ENCODE peak calls at places on chromosomes 4 and X, in seven cellular contexts. One of them, this sample, is unnamed.

GRCh38 chrX:134174859-134175258 is 62.1 kb upstream of the CCDC160 start:
- DNase-seq in fibroblast of mammary gland: no peak
- DNase-seq in tibial artery: no peak
- DNase-seq in spleen: no peak
- DNase-seq in SHP77: no peak
- DNase-seq in stimulated activated CD8-positive, alpha-beta memory T cell treated with anti-CD3 and anti-CD28 coated beads, Interleukin-4, amount 100 ng/mL, for 24 hours: no peak
- DNase-seq in stimulated activated CD4-positive, alpha-beta T cell treated with anti-CD3 and anti-CD28 coated beads, Interleukin-15, amount 100 ng/mL, for 1 hour: no peak
- DNase-seq in this sample: no peak

GRCh38 chr4:98470831-98471230 is 187.6 kb downstream of the TSPAN5 start:
- DNase-seq in fibroblast of mammary gland: no peak
- DNase-seq in tibial artery: no peak
- DNase-seq in spleen: no peak
- DNase-seq in SHP77: no peak
- DNase-seq in stimulated activated CD8-positive, alpha-beta memory T cell treated with anti-CD3 and anti-CD28 coated beads, Interleukin-4, amount 100 ng/mL, for 24 hours: no peak
- DNase-seq in stimulated activated CD4-positive, alpha-beta T cell treated with anti-CD3 and anti-CD28 coated beads, Interleukin-15, amount 100 ng/mL, for 1 hour: no peak
- DNase-seq in this sample: no peak

GRCh38 chr4:122898370-122899150 is 23.8 kb downstream of the NUDT6 start:
- DNase-seq in fibroblast of mammary gland: peak
- DNase-seq in tibial artery: no peak
- DNase-seq in spleen: no peak
- DNase-seq in SHP77: no peak
- DNase-seq in stimulated activated CD8-positive, alpha-beta memory T cell treated with anti-CD3 and anti-CD28 coated beads, Interleukin-4, amount 100 ng/mL, for 24 hours: no peak
- DNase-seq in stimulated activated CD4-positive, alpha-beta T cell treated with anti-CD3 and anti-CD28 coated beads, Interleukin-15, amount 100 ng/mL, for 1 hour: no peak
- DNase-seq in this sample: no peak

GRCh38 chr4:118834070-118834469 is 1.9 kb downstream of the SEC24D start:
- DNase-seq in fibroblast of mammary gland: no peak
- DNase-seq in tibial artery: no peak
- DNase-seq in spleen: no peak
- DNase-seq in SHP77: no peak
- DNase-seq in stimulated activated CD8-positive, alpha-beta memory T cell treated with anti-CD3 and anti-CD28 coated beads, Interleukin-4, amount 100 ng/mL, for 24 hours: no peak
- DNase-seq in stimulated activated CD4-positive, alpha-beta T cell treated with anti-CD3 and anti-CD28 coated beads, Interleukin-15, amount 100 ng/mL, for 1 hour: no peak
- DNase-seq in this sample: no peak

GRCh38 chr4:55186123-55186522 is 60.7 kb upstream of the KDR start:
- DNase-seq in fibroblast of mammary gland: no peak
- DNase-seq in tibial artery: no peak
- DNase-seq in spleen: no peak
- DNase-seq in SHP77: no peak
- DNase-seq in stimulated activated CD8-positive, alpha-beta memory T cell treated with anti-CD3 and anti-CD28 coated beads, Interleukin-4, amount 100 ng/mL, for 24 hours: no peak
- DNase-seq in stimulated activated CD4-positive, alpha-beta T cell treated with anti-CD3 and anti-CD28 coated beads, Interleukin-15, amount 100 ng/mL, for 1 hour: no peak
- DNase-seq in this sample: no peak

GRCh38 chrX:9037296-9037695 is 3.4 kb upstream of the FAM9B start:
- DNase-seq in fibroblast of mammary gland: no peak
- DNase-seq in tibial artery: no peak
- DNase-seq in spleen: no peak
- DNase-seq in SHP77: no peak
- DNase-seq in stimulated activated CD8-positive, alpha-beta memory T cell treated with anti-CD3 and anti-CD28 coated beads, Interleukin-4, amount 100 ng/mL, for 24 hours: no peak
- DNase-seq in stimulated activated CD4-positive, alpha-beta T cell treated with anti-CD3 and anti-CD28 coated beads, Interleukin-15, amount 100 ng/mL, for 1 hour: no peak
- DNase-seq in this sample: no peak

GRCh38 chr4:148787831-148788477 is 345.7 kb upstream of the NR3C2 start:
- DNase-seq in fibroblast of mammary gland: no peak
- DNase-seq in tibial artery: no peak
- DNase-seq in spleen: no peak
- DNase-seq in SHP77: no peak
- DNase-seq in stimulated activated CD8-positive, alpha-beta memory T cell treated with anti-CD3 and anti-CD28 coated beads, Interleukin-4, amount 100 ng/mL, for 24 hours: no peak
- DNase-seq in stimulated activated CD4-positive, alpha-beta T cell treated with anti-CD3 and anti-CD28 coated beads, Interleukin-15, amount 100 ng/mL, for 1 hour: no peak
- DNase-seq in this sample: no peak

GRCh38 chrX:82362550-82362949 is 1145.5 kb upstream of the POU3F4 start:
- DNase-seq in fibroblast of mammary gland: no peak
- DNase-seq in tibial artery: no peak
- DNase-seq in spleen: no peak
- DNase-seq in SHP77: peak
- DNase-seq in stimulated activated CD8-positive, alpha-beta memory T cell treated with anti-CD3 and anti-CD28 coated beads, Interleukin-4, amount 100 ng/mL, for 24 hours: no peak
- DNase-seq in stimulated activated CD4-positive, alpha-beta T cell treated with anti-CD3 and anti-CD28 coated beads, Interleukin-15, amount 100 ng/mL, for 1 hour: no peak
- DNase-seq in this sample: no peak

GRCh38 chr4:39134674-39135073 is 47.7 kb upstream of the WDR19 start:
- DNase-seq in fibroblast of mammary gland: no peak
- DNase-seq in tibial artery: no peak
- DNase-seq in spleen: no peak
- DNase-seq in SHP77: no peak
- DNase-seq in stimulated activated CD8-positive, alpha-beta memory T cell treated with anti-CD3 and anti-CD28 coated beads, Interleukin-4, amount 100 ng/mL, for 24 hours: no peak
- DNase-seq in stimulated activated CD4-positive, alpha-beta T cell treated with anti-CD3 and anti-CD28 coated beads, Interleukin-15, amount 100 ng/mL, for 1 hour: no peak
- DNase-seq in this sample: no peak

GRCh38 chr4:56372774-56373173 is 14.5 kb downstream of the AASDH start:
- DNase-seq in fibroblast of mammary gland: peak
- DNase-seq in tibial artery: no peak
- DNase-seq in spleen: no peak
- DNase-seq in SHP77: no peak
- DNase-seq in stimulated activated CD8-positive, alpha-beta memory T cell treated with anti-CD3 and anti-CD28 coated beads, Interleukin-4, amount 100 ng/mL, for 24 hours: no peak
- DNase-seq in stimulated activated CD4-positive, alpha-beta T cell treated with anti-CD3 and anti-CD28 coated beads, Interleukin-15, amount 100 ng/mL, for 1 hour: no peak
- DNase-seq in this sample: no peak

GRCh38 chrX:120242807-120243206 is 7.8 kb upstream of the ZBTB33 start:
- DNase-seq in fibroblast of mammary gland: no peak
- DNase-seq in tibial artery: no peak
- DNase-seq in spleen: no peak
- DNase-seq in SHP77: no peak
- DNase-seq in stimulated activated CD8-positive, alpha-beta memory T cell treated with anti-CD3 and anti-CD28 coated beads, Interleukin-4, amount 100 ng/mL, for 24 hours: no peak
- DNase-seq in stimulated activated CD4-positive, alpha-beta T cell treated with anti-CD3 and anti-CD28 coated beads, Interleukin-15, amount 100 ng/mL, for 1 hour: no peak
- DNase-seq in this sample: no peak

GRCh38 chr4:45325112-45325462 is 598.7 kb upstream of the GNPDA2 start:
- DNase-seq in fibroblast of mammary gland: no peak
- DNase-seq in tibial artery: no peak
- DNase-seq in spleen: no peak
- DNase-seq in SHP77: no peak
- DNase-seq in stimulated activated CD8-positive, alpha-beta memory T cell treated with anti-CD3 and anti-CD28 coated beads, Interleukin-4, amount 100 ng/mL, for 24 hours: no peak
- DNase-seq in stimulated activated CD4-positive, alpha-beta T cell treated with anti-CD3 and anti-CD28 coated beads, Interleukin-15, amount 100 ng/mL, for 1 hour: no peak
- DNase-seq in this sample: no peak

GRCh38 chr4:83516042-83516772 is 19.7 kb upstream of the GPAT3 start:
- DNase-seq in fibroblast of mammary gland: peak
- DNase-seq in tibial artery: no peak
- DNase-seq in spleen: no peak
- DNase-seq in SHP77: no peak
- DNase-seq in stimulated activated CD8-positive, alpha-beta memory T cell treated with anti-CD3 and anti-CD28 coated beads, Interleukin-4, amount 100 ng/mL, for 24 hours: no peak
- DNase-seq in stimulated activated CD4-positive, alpha-beta T cell treated with anti-CD3 and anti-CD28 coated beads, Interleukin-15, amount 100 ng/mL, for 1 hour: no peak
- DNase-seq in this sample: no peak

GRCh38 chrX:108268434-108269080 is 169.7 kb downstream of the COL4A6 start:
- DNase-seq in fibroblast of mammary gland: peak
- DNase-seq in tibial artery: no peak
- DNase-seq in spleen: no peak
- DNase-seq in SHP77: no peak
- DNase-seq in stimulated activated CD8-positive, alpha-beta memory T cell treated with anti-CD3 and anti-CD28 coated beads, Interleukin-4, amount 100 ng/mL, for 24 hours: no peak
- DNase-seq in stimulated activated CD4-positive, alpha-beta T cell treated with anti-CD3 and anti-CD28 coated beads, Interleukin-15, amount 100 ng/mL, for 1 hour: no peak
- DNase-seq in this sample: no peak

GRCh38 chr4:114654607-114655006 is 56.0 kb downstream of the UGT8 start:
- DNase-seq in fibroblast of mammary gland: no peak
- DNase-seq in tibial artery: no peak
- DNase-seq in spleen: no peak
- DNase-seq in SHP77: no peak
- DNase-seq in stimulated activated CD8-positive, alpha-beta memory T cell treated with anti-CD3 and anti-CD28 coated beads, Interleukin-4, amount 100 ng/mL, for 24 hours: no peak
- DNase-seq in stimulated activated CD4-positive, alpha-beta T cell treated with anti-CD3 and anti-CD28 coated beads, Interleukin-15, amount 100 ng/mL, for 1 hour: no peak
- DNase-seq in this sample: no peak

GRCh38 chrX:32126997-32127396 is 1055.2 kb upstream of the FTHL17 start:
- DNase-seq in fibroblast of mammary gland: no peak
- DNase-seq in tibial artery: no peak
- DNase-seq in spleen: no peak
- DNase-seq in SHP77: no peak
- DNase-seq in stimulated activated CD8-positive, alpha-beta memory T cell treated with anti-CD3 and anti-CD28 coated beads, Interleukin-4, amount 100 ng/mL, for 24 hours: no peak
- DNase-seq in stimulated activated CD4-positive, alpha-beta T cell treated with anti-CD3 and anti-CD28 coated beads, Interleukin-15, amount 100 ng/mL, for 1 hour: no peak
- DNase-seq in this sample: no peak

GRCh38 chrX:152635941-152636340 is 1.8 kb upstream of the GABRQ start:
- DNase-seq in fibroblast of mammary gland: peak
- DNase-seq in tibial artery: no peak
- DNase-seq in spleen: no peak
- DNase-seq in SHP77: peak
- DNase-seq in stimulated activated CD8-positive, alpha-beta memory T cell treated with anti-CD3 and anti-CD28 coated beads, Interleukin-4, amount 100 ng/mL, for 24 hours: no peak
- DNase-seq in stimulated activated CD4-positive, alpha-beta T cell treated with anti-CD3 and anti-CD28 coated beads, Interleukin-15, amount 100 ng/mL, for 1 hour: no peak
- DNase-seq in this sample: peak

GRCh38 chr4:173498023-173498422 is 32.0 kb downstream of the HAND2 start:
- DNase-seq in fibroblast of mammary gland: no peak
- DNase-seq in tibial artery: no peak
- DNase-seq in spleen: no peak
- DNase-seq in SHP77: no peak
- DNase-seq in stimulated activated CD8-positive, alpha-beta memory T cell treated with anti-CD3 and anti-CD28 coated beads, Interleukin-4, amount 100 ng/mL, for 24 hours: no peak
- DNase-seq in stimulated activated CD4-positive, alpha-beta T cell treated with anti-CD3 and anti-CD28 coated beads, Interleukin-15, amount 100 ng/mL, for 1 hour: no peak
- DNase-seq in this sample: no peak

GRCh38 chrX:72029473-72030411 is 102.0 kb downstream of the RTL5 start:
- DNase-seq in fibroblast of mammary gland: peak
- DNase-seq in tibial artery: no peak
- DNase-seq in spleen: no peak
- DNase-seq in SHP77: no peak
- DNase-seq in stimulated activated CD8-positive, alpha-beta memory T cell treated with anti-CD3 and anti-CD28 coated beads, Interleukin-4, amount 100 ng/mL, for 24 hours: no peak
- DNase-seq in stimulated activated CD4-positive, alpha-beta T cell treated with anti-CD3 and anti-CD28 coated beads, Interleukin-15, amount 100 ng/mL, for 1 hour: no peak
- DNase-seq in this sample: no peak

GRCh38 chr4:2289311-2289954 is 27.5 kb upstream of the MXD4 start:
- DNase-seq in fibroblast of mammary gland: no peak
- DNase-seq in tibial artery: no peak
- DNase-seq in spleen: peak
- DNase-seq in SHP77: no peak
- DNase-seq in stimulated activated CD8-positive, alpha-beta memory T cell treated with anti-CD3 and anti-CD28 coated beads, Interleukin-4, amount 100 ng/mL, for 24 hours: no peak
- DNase-seq in stimulated activated CD4-positive, alpha-beta T cell treated with anti-CD3 and anti-CD28 coated beads, Interleukin-15, amount 100 ng/mL, for 1 hour: no peak
- DNase-seq in this sample: no peak

GRCh38 chr4:96183630-96184029 is 343.7 kb downstream of the PDHA2 start:
- DNase-seq in fibroblast of mammary gland: no peak
- DNase-seq in tibial artery: no peak
- DNase-seq in spleen: no peak
- DNase-seq in SHP77: peak
- DNase-seq in stimulated activated CD8-positive, alpha-beta memory T cell treated with anti-CD3 and anti-CD28 coated beads, Interleukin-4, amount 100 ng/mL, for 24 hours: no peak
- DNase-seq in stimulated activated CD4-positive, alpha-beta T cell treated with anti-CD3 and anti-CD28 coated beads, Interleukin-15, amount 100 ng/mL, for 1 hour: no peak
- DNase-seq in this sample: no peak

GRCh38 chr4:145732001-145732400 is 52.1 kb downstream of the C4orf51 start:
- DNase-seq in fibroblast of mammary gland: no peak
- DNase-seq in tibial artery: no peak
- DNase-seq in spleen: no peak
- DNase-seq in SHP77: no peak
- DNase-seq in stimulated activated CD8-positive, alpha-beta memory T cell treated with anti-CD3 and anti-CD28 coated beads, Interleukin-4, amount 100 ng/mL, for 24 hours: no peak
- DNase-seq in stimulated activated CD4-positive, alpha-beta T cell treated with anti-CD3 and anti-CD28 coated beads, Interleukin-15, amount 100 ng/mL, for 1 hour: no peak
- DNase-seq in this sample: no peak

GRCh38 chrX:118347131-118347530 is 1.2 kb downstream of the WDR44 start:
- DNase-seq in fibroblast of mammary gland: peak
- DNase-seq in tibial artery: no peak
- DNase-seq in spleen: no peak
- DNase-seq in SHP77: no peak
- DNase-seq in stimulated activated CD8-positive, alpha-beta memory T cell treated with anti-CD3 and anti-CD28 coated beads, Interleukin-4, amount 100 ng/mL, for 24 hours: no peak
- DNase-seq in stimulated activated CD4-positive, alpha-beta T cell treated with anti-CD3 and anti-CD28 coated beads, Interleukin-15, amount 100 ng/mL, for 1 hour: no peak
- DNase-seq in this sample: no peak

GRCh38 chrX:56505866-56506265 is 57.6 kb upstream of the UBQLN2 start:
- DNase-seq in fibroblast of mammary gland: no peak
- DNase-seq in tibial artery: no peak
- DNase-seq in spleen: no peak
- DNase-seq in SHP77: no peak
- DNase-seq in stimulated activated CD8-positive, alpha-beta memory T cell treated with anti-CD3 and anti-CD28 coated beads, Interleukin-4, amount 100 ng/mL, for 24 hours: no peak
- DNase-seq in stimulated activated CD4-positive, alpha-beta T cell treated with anti-CD3 and anti-CD28 coated beads, Interleukin-15, amount 100 ng/mL, for 1 hour: no peak
- DNase-seq in this sample: no peak

GRCh38 chr4:52983563-52984303 is 121.6 kb downstream of the RASL11B start:
- DNase-seq in fibroblast of mammary gland: peak
- DNase-seq in tibial artery: no peak
- DNase-seq in spleen: no peak
- DNase-seq in SHP77: peak
- DNase-seq in stimulated activated CD8-positive, alpha-beta memory T cell treated with anti-CD3 and anti-CD28 coated beads, Interleukin-4, amount 100 ng/mL, for 24 hours: no peak
- DNase-seq in stimulated activated CD4-positive, alpha-beta T cell treated with anti-CD3 and anti-CD28 coated beads, Interleukin-15, amount 100 ng/mL, for 1 hour: no peak
- DNase-seq in this sample: no peak

GRCh38 chr4:159547645-159548308 is 444.9 kb downstream of the RAPGEF2 start:
- DNase-seq in fibroblast of mammary gland: peak
- DNase-seq in tibial artery: no peak
- DNase-seq in spleen: no peak
- DNase-seq in SHP77: no peak
- DNase-seq in stimulated activated CD8-positive, alpha-beta memory T cell treated with anti-CD3 and anti-CD28 coated beads, Interleukin-4, amount 100 ng/mL, for 24 hours: no peak
- DNase-seq in stimulated activated CD4-positive, alpha-beta T cell treated with anti-CD3 and anti-CD28 coated beads, Interleukin-15, amount 100 ng/mL, for 1 hour: no peak
- DNase-seq in this sample: no peak

GRCh38 chrX:19212037-19212436 is 89.8 kb upstream of the ADGRG2 start:
- DNase-seq in fibroblast of mammary gland: no peak
- DNase-seq in tibial artery: no peak
- DNase-seq in spleen: no peak
- DNase-seq in SHP77: no peak
- DNase-seq in stimulated activated CD8-positive, alpha-beta memory T cell treated with anti-CD3 and anti-CD28 coated beads, Interleukin-4, amount 100 ng/mL, for 24 hours: no peak
- DNase-seq in stimulated activated CD4-positive, alpha-beta T cell treated with anti-CD3 and anti-CD28 coated beads, Interleukin-15, amount 100 ng/mL, for 1 hour: no peak
- DNase-seq in this sample: no peak